ENCODE peak calls at places on chromosomes 6 and 20, in five cellular contexts. A is astrocyte of the cerebellum, T is glutamatergic neuron, Z is omental fat pad, J is A549. D is an unnamed sample.

GRCh38 chr6:26233608-26234420 is 131.2 kb upstream of the BTN3A2 start:
- DNase-seq in Z (no peak), A (no peak), T (no peak), J (no peak), D (no peak)

GRCh38 chr6:112180095-112180820 is 74.1 kb downstream of the LAMA4 start:
- DNase-seq in Z (no peak), J (peak; percentile 38), A (peak; percentile 86), T (no peak), D (no peak)

GRCh38 chr6:100803264-100803663 is 77.9 kb downstream of the ASCC3 start:
- DNase-seq in Z (no peak), A (no peak), J (no peak), T (no peak), D (no peak)

GRCh38 chr20:19758888-19759331 is 852 bp downstream of the RIN2 start:
- DNase-seq in Z (no peak), J (peak; percentile 55), T (peak; percentile 84), A (no peak), D (no peak)

GRCh38 chr20:50491926-50492634 is 18.1 kb upstream of the PTPN1 start:
- DNase-seq in A (peak; percentile 73), T (no peak), Z (no peak), J (no peak), D (no peak)

GRCh38 chr6:118744261-118744941 is 93.0 kb upstream of the CEP85L start:
- DNase-seq in A (peak; percentile 55), Z (no peak), T (no peak), J (no peak), D (no peak)

GRCh38 chr6:162090734-162091133 is 636.8 kb downstream of the PRKN start:
- DNase-seq in T (no peak), J (no peak), A (peak; percentile 86), Z (no peak), D (no peak)

GRCh38 chr6:151705994-151706733 is 101.3 kb upstream of the ESR1 start:
- DNase-seq in J (no peak), T (no peak), Z (no peak), A (no peak), D (no peak)

GRCh38 chr20:59938221-59938620 is 1.9 kb downstream of the PPP1R3D start:
- DNase-seq in Z (no peak), T (no peak), A (no peak), J (no peak), D (no peak)

GRCh38 chr6:122778961-122779671 is 400 bp upstream of the FABP7 start:
- DNase-seq in A (peak; percentile 27), J (no peak), T (peak; percentile 33), Z (no peak), D (no peak)

GRCh38 chr6:508614-509013 is 117.1 kb downstream of the IRF4 start:
- DNase-seq in Z (no peak), T (no peak), J (no peak), A (no peak), D (no peak)

GRCh38 chr20:43404880-43405279 is 52.8 kb upstream of the SRSF6 start:
- DNase-seq in J (peak; percentile 25), A (no peak), T (no peak), Z (no peak), D (peak; percentile 25)

GRCh38 chr20:47973519-47974233 is 188.4 kb upstream of the SULF2 start:
- DNase-seq in J (no peak), Z (no peak), T (no peak), A (no peak), D (no peak)

GRCh38 chr6:158011478-158011920 is 29.8 kb downstream of the SYNJ2 start:
- DNase-seq in A (no peak), J (no peak), Z (no peak), T (no peak), D (no peak)

GRCh38 chr6:133890941-133891813 is 2.3 kb downstream of the TCF21 start:
- DNase-seq in J (peak; percentile 60), Z (no peak), A (no peak), T (peak; percentile 50), D (no peak)
- TF ChIP-seq CTCF in J (peak; percentile 6), Z (no peak), A (no peak), T (no peak), D (no peak)

GRCh38 chr6:70956451-70957283 is at the start of gene B3GAT2:
- DNase-seq in A (no peak), Z (no peak), J (no peak), T (peak; percentile 68), D (peak; percentile 84)

GRCh38 chr6:70957284-70957617 is 391 bp upstream of the B3GAT2 start:
- DNase-seq in Z (no peak), J (no peak), A (no peak), T (no peak), D (no peak)

GRCh38 chr6:70954750-70955149 is 2.1 kb downstream of the B3GAT2 start:
- DNase-seq in A (no peak), T (no peak), J (no peak), Z (no peak), D (no peak)

GRCh38 chr6:70956191-70956450 is 739 bp downstream of the B3GAT2 start:
- DNase-seq in T (no peak), Z (no peak), J (no peak), A (no peak), D (no peak)

DNA sequence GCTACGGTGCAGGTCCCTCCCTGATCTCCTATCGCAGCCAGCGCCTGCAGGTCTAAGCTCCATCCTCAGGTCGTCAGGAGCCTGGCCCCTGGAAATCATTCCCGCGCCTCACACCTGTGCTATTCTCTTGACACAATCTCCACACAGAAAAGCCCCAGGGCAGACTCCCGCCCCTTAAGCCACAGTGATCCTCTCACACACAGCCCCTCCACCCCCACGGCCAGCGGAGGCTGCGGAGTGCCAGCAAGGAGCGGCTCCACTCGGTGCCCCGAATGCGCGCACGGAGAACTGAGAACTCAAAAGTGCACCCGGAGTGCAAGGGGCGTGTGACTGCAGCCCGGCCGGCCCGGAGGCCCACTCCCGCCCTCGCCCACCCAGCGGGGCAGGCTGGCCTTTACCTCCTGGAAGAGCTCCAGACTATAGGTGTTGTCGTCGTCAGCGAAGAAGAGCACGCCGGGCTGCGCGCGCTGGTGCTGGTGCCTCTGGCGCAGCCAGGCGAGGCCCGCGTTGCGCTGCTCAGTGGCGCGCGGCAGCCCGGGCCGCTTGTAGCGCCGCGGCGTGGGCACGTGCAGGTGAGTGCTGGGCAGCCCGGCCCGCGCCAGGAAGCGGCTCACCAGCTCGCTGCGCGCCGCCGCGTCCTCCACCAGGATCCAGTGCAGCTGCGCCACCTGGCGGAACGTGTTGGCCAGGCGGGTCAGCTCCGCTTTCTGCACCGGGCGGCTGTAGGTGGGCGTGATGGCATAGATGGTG is 1.2 kb downstream of the B3GAT2 start:
- DNase-seq in Z (peak; percentile 69), J (peak; percentile 33), A (peak; percentile 52), T (peak; percentile 96), D (peak; percentile 93)
- TF ChIP-seq CTCF in Z (no peak), J (peak; percentile 69), A (peak; percentile 77), T (peak; percentile 95), D (peak; percentile 92)

GRCh38 chr6:139131736-139132285 is 3.1 kb upstream of the HECA start:
- DNase-seq in A (no peak), J (no peak), Z (no peak), T (no peak), D (no peak)
- TF ChIP-seq CTCF in A (no peak), J (no peak), Z (no peak), T (no peak), D (no peak)

DNA sequence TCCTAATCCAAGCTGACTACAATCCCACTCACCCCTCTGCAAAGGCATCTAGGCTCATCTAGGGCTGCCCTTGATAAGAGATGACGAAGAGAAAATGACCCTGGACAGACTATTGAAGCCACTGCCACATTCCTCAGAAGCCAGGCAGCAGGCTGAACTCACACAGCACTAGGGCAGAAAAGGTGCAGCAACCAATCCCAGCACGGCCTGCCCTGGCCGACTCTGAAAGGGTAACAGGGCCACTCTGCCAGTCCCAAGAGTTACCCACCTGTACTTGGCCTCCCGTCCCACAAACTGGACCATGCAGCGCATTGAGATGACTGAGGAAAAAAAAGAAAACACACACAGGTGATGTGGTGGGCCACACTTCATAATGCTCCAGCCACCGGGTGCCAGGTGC is 9.1 kb downstream of the MTCH1 start:
- DNase-seq in J (no peak), A (no peak), Z (no peak), T (no peak), D (no peak)
- TF ChIP-seq CTCF in J (no peak), A (no peak), Z (no peak), T (no peak), D (no peak)

GRCh38 chr6:110340566-110340965 is 17.6 kb downstream of the METTL24 start:
- DNase-seq in T (no peak), Z (no peak), J (no peak), A (no peak), D (no peak)

GRCh38 chr6:110338820-110339470 is 19.2 kb downstream of the METTL24 start:
- DNase-seq in T (no peak), A (no peak), Z (no peak), J (no peak), D (no peak)

GRCh38 chr6:110342759-110343158 is 15.4 kb downstream of the METTL24 start:
- DNase-seq in A (no peak), Z (no peak), J (no peak), T (no peak), D (no peak)

GRCh38 chr6:110345025-110345424 is 13.1 kb downstream of the METTL24 start:
- DNase-seq in Z (no peak), T (no peak), A (no peak), J (no peak), D (no peak)

GRCh38 chr6:110341671-110342304 is 16.4 kb downstream of the METTL24 start:
- DNase-seq in J (peak; percentile 9), A (no peak), Z (no peak), T (peak; percentile 74), D (no peak)
- TF ChIP-seq CTCF in J (no peak), A (peak; percentile 39), Z (no peak), T (peak; percentile 88), D (peak; percentile 37)

DNA sequence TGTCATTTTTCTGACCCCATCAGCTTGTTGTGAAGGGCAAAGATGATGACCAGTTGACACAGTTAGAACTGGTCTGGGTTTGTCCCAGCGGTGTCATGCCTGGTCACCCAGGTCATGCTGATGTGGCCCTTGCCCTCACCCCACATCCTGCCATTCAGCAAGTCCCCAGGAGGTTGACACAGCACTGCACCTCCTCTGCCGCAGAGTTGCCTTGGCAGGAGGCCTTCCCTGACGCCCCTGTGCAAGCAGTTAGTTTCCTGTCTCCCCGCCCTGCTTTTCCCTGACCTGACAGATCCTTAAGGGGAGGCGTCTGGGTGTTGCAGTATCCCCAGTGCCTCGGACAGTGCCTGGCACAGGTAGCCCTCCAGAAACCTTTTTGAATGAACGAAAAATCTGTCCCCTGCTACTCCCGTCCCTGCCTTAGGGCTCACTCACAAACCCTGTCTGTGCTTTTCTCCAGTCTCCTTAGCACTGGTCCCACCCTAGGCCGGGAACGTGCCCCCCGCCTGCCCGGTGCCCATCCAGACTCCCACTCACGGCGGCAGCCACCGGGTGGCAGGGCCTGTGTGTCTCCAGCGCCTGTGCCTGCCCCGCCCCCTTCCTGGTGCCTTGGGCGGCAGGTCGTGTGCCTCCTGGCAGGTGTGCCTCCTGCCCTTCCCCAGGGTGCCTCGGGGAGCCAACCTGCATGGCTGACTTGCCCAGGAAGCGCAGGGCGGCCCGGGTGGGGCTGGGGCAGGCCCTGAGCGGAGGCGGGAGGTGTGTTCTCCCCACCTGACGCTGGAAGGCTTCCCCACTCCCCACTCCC is 146.3 kb upstream of the RNF24 start:
- DNase-seq in Z (no peak), A (no peak), T (no peak), J (no peak), D (no peak)
- TF ChIP-seq CTCF in Z (no peak), A (no peak), T (no peak), J (no peak), D (no peak)

GRCh38 chr6:93453956-93454355 is 34.6 kb upstream of the EPHA7 start:
- DNase-seq in Z (no peak), A (peak; percentile 12), T (no peak), J (no peak), D (no peak)
- TF ChIP-seq CTCF in Z (no peak), A (no peak), T (no peak), J (no peak), D (no peak)

GRCh38 chr6:156953478-156954146 is 176.4 kb downstream of the ARID1B start:
- DNase-seq in T (no peak), A (peak; percentile 96), J (peak; percentile 80), Z (no peak), D (no peak)
- TF ChIP-seq CTCF in T (no peak), A (peak; percentile 30), J (peak; percentile 20), Z (no peak), D (peak; percentile 52)